ENCODE peak calls at places on chromosomes 13 and 19, in five cellular contexts. One of them, this sample, is unnamed.

GRCh38 chr13:111283457-111283856 is 37.0 kb upstream of the TEX29 start:
- DNase-seq in ovary: no peak
- DNase-seq in endothelial cell of umbilical vein: no peak
- DNase-seq in upper lobe of left lung: no peak
- DNase-seq in testis: no peak
- DNase-seq in this sample: no peak

GRCh38 chr19:52269338-52270261 is at the start of gene ZNF766:
- DNase-seq in ovary: peak; percentile 97
- DNase-seq in endothelial cell of umbilical vein: peak; percentile 95
- DNase-seq in upper lobe of left lung: peak; percentile 97
- DNase-seq in testis: peak; percentile 98
- DNase-seq in this sample: peak; percentile 98

GRCh38 chr13:34086281-34086680 is 268.3 kb downstream of the RFC3 start:
- DNase-seq in ovary: no peak
- DNase-seq in endothelial cell of umbilical vein: no peak
- DNase-seq in upper lobe of left lung: no peak
- DNase-seq in testis: no peak
- DNase-seq in this sample: no peak

GRCh38 chr19:2385053-2385721 is 25.1 kb downstream of the TMPRSS9 start:
- DNase-seq in ovary: no peak
- DNase-seq in endothelial cell of umbilical vein: peak; percentile 18
- DNase-seq in upper lobe of left lung: peak; percentile 30
- DNase-seq in testis: peak; percentile 39
- DNase-seq in this sample: peak; percentile 18

GRCh38 chr19:12668937-12669271 is 2.3 kb downstream of the WDR83 start:
- DNase-seq in ovary: no peak
- DNase-seq in endothelial cell of umbilical vein: no peak
- DNase-seq in upper lobe of left lung: peak; percentile 66
- DNase-seq in testis: peak; percentile 80
- DNase-seq in this sample: peak; percentile 57

GRCh38 chr13:72542241-72542640 is 185.2 kb downstream of the MZT1 start:
- DNase-seq in ovary: no peak
- DNase-seq in endothelial cell of umbilical vein: no peak
- DNase-seq in upper lobe of left lung: no peak
- DNase-seq in testis: no peak
- DNase-seq in this sample: no peak

GRCh38 chr19:610801-611505 is 21.3 kb downstream of the HCN2 start:
- DNase-seq in ovary: peak; percentile 64
- DNase-seq in endothelial cell of umbilical vein: no peak
- DNase-seq in upper lobe of left lung: peak; percentile 23
- DNase-seq in testis: peak; percentile 67
- DNase-seq in this sample: peak; percentile 39

GRCh38 chr19:19422156-19422555 is 16.7 kb downstream of the GATAD2A start:
- DNase-seq in ovary: no peak
- DNase-seq in endothelial cell of umbilical vein: no peak
- DNase-seq in upper lobe of left lung: no peak
- DNase-seq in testis: no peak
- DNase-seq in this sample: no peak

GRCh38 chr13:113176292-113176691 is 17.8 kb downstream of the PROZ start:
- DNase-seq in ovary: no peak
- DNase-seq in endothelial cell of umbilical vein: no peak
- DNase-seq in upper lobe of left lung: no peak
- DNase-seq in testis: no peak
- DNase-seq in this sample: no peak

GRCh38 chr13:112771139-112771876 is 81.5 kb downstream of the ATP11A start:
- DNase-seq in ovary: no peak
- DNase-seq in endothelial cell of umbilical vein: no peak
- DNase-seq in upper lobe of left lung: peak; percentile 37
- DNase-seq in testis: no peak
- DNase-seq in this sample: no peak

GRCh38 chr13:90846956-90847355 is 500.5 kb upstream of the MIR17HG start:
- DNase-seq in ovary: no peak
- DNase-seq in endothelial cell of umbilical vein: no peak
- DNase-seq in upper lobe of left lung: no peak
- DNase-seq in testis: no peak
- DNase-seq in this sample: no peak

GRCh38 chr13:38635030-38635429 is 51.8 kb upstream of the FREM2 start:
- DNase-seq in ovary: no peak
- DNase-seq in endothelial cell of umbilical vein: no peak
- DNase-seq in upper lobe of left lung: no peak
- DNase-seq in testis: no peak
- DNase-seq in this sample: no peak

GRCh38 chr13:98222081-98222554 is 45.0 kb upstream of the RNF113B start:
- DNase-seq in ovary: no peak
- DNase-seq in endothelial cell of umbilical vein: peak; percentile 88
- DNase-seq in upper lobe of left lung: no peak
- DNase-seq in testis: no peak
- DNase-seq in this sample: peak; percentile 88

GRCh38 chr13:21074601-21075302 is 13.4 kb upstream of the LATS2 start:
- DNase-seq in ovary: peak; percentile 49
- DNase-seq in endothelial cell of umbilical vein: peak; percentile 51
- DNase-seq in upper lobe of left lung: peak; percentile 34
- DNase-seq in testis: peak; percentile 46
- DNase-seq in this sample: peak; percentile 35

GRCh38 chr13:101332583-101332982 is 83.7 kb downstream of the NALCN start:
- DNase-seq in ovary: no peak
- DNase-seq in endothelial cell of umbilical vein: no peak
- DNase-seq in upper lobe of left lung: no peak
- DNase-seq in testis: no peak
- DNase-seq in this sample: no peak

GRCh38 chr19:16262618-16263017 is 62.0 kb upstream of the KLF2 start:
- DNase-seq in ovary: no peak
- DNase-seq in endothelial cell of umbilical vein: peak; percentile 40
- DNase-seq in upper lobe of left lung: no peak
- DNase-seq in testis: peak; percentile 78
- DNase-seq in this sample: peak; percentile 88

GRCh38 chr13:71864981-71865857 is 1.8 kb downstream of the DACH1 start:
- DNase-seq in ovary: no peak
- DNase-seq in endothelial cell of umbilical vein: peak; percentile 37
- DNase-seq in upper lobe of left lung: peak; percentile 40
- DNase-seq in testis: peak; percentile 22
- DNase-seq in this sample: peak; percentile 17

GRCh38 chr19:49272204-49272603 is 52.8 kb downstream of the SLC6A16 start:
- DNase-seq in ovary: no peak
- DNase-seq in endothelial cell of umbilical vein: no peak
- DNase-seq in upper lobe of left lung: no peak
- DNase-seq in testis: no peak
- DNase-seq in this sample: no peak

GRCh38 chr19:47195462-47195861 is 35.5 kb downstream of the BBC3 start:
- DNase-seq in ovary: no peak
- DNase-seq in endothelial cell of umbilical vein: no peak
- DNase-seq in upper lobe of left lung: no peak
- DNase-seq in testis: no peak
- DNase-seq in this sample: no peak

GRCh38 chr19:49231389-49231788 is 73.8 kb downstream of the TRPM4 start:
- DNase-seq in ovary: no peak
- DNase-seq in endothelial cell of umbilical vein: no peak
- DNase-seq in upper lobe of left lung: no peak
- DNase-seq in testis: no peak
- DNase-seq in this sample: no peak

GRCh38 chr19:51242881-51243280 is 8.0 kb upstream of the SIGLECL1 start:
- DNase-seq in ovary: no peak
- DNase-seq in endothelial cell of umbilical vein: no peak
- DNase-seq in upper lobe of left lung: no peak
- DNase-seq in testis: no peak
- DNase-seq in this sample: no peak

GRCh38 chr13:98976941-98977340 is 923 bp downstream of the DOCK9 start:
- DNase-seq in ovary: no peak
- DNase-seq in endothelial cell of umbilical vein: peak; percentile 55
- DNase-seq in upper lobe of left lung: no peak
- DNase-seq in testis: no peak
- DNase-seq in this sample: no peak

GRCh38 chr13:105920375-105920774 is 615.1 kb downstream of the EFNB2 start:
- DNase-seq in ovary: no peak
- DNase-seq in endothelial cell of umbilical vein: peak; percentile 15
- DNase-seq in upper lobe of left lung: no peak
- DNase-seq in testis: no peak
- DNase-seq in this sample: no peak

GRCh38 chr13:73608731-73609485 is 525.3 kb downstream of the KLF12 start:
- DNase-seq in ovary: no peak
- DNase-seq in endothelial cell of umbilical vein: no peak
- DNase-seq in upper lobe of left lung: peak; percentile 26
- DNase-seq in testis: no peak
- DNase-seq in this sample: no peak

GRCh38 chr19:36212895-36213294 is 1.6 kb downstream of the ZNF565 start:
- DNase-seq in ovary: no peak
- DNase-seq in endothelial cell of umbilical vein: no peak
- DNase-seq in upper lobe of left lung: no peak
- DNase-seq in testis: no peak
- DNase-seq in this sample: no peak

GRCh38 chr13:26518433-26519084 is 38.9 kb upstream of the WASF3 start:
- DNase-seq in ovary: no peak
- DNase-seq in endothelial cell of umbilical vein: no peak
- DNase-seq in upper lobe of left lung: no peak
- DNase-seq in testis: no peak
- DNase-seq in this sample: no peak

GRCh38 chr13:73702419-73703071 is 431.7 kb downstream of the KLF12 start:
- DNase-seq in ovary: no peak
- DNase-seq in endothelial cell of umbilical vein: no peak
- DNase-seq in upper lobe of left lung: no peak
- DNase-seq in testis: no peak
- DNase-seq in this sample: no peak

GRCh38 chr13:28819748-28820098 is 416 bp upstream of the MTUS2 start:
- DNase-seq in ovary: no peak
- DNase-seq in endothelial cell of umbilical vein: peak; percentile 40
- DNase-seq in upper lobe of left lung: peak; percentile 28
- DNase-seq in testis: peak; percentile 66
- DNase-seq in this sample: peak; percentile 55

GRCh38 chr19:6412111-6412999 is 12.3 kb downstream of the KHSRP start:
- DNase-seq in ovary: peak; percentile 60
- DNase-seq in endothelial cell of umbilical vein: no peak
- DNase-seq in upper lobe of left lung: peak; percentile 35
- DNase-seq in testis: peak; percentile 36
- DNase-seq in this sample: peak; percentile 39

GRCh38 chr19:34306213-34306661 is 51.9 kb downstream of the GARRE1 start:
- DNase-seq in ovary: no peak
- DNase-seq in endothelial cell of umbilical vein: no peak
- DNase-seq in upper lobe of left lung: no peak
- DNase-seq in testis: no peak
- DNase-seq in this sample: peak; percentile 64

GRCh38 chr19:35822579-35822978 is 9.9 kb upstream of the PRODH2 start:
- DNase-seq in ovary: no peak
- DNase-seq in endothelial cell of umbilical vein: no peak
- DNase-seq in upper lobe of left lung: no peak
- DNase-seq in testis: no peak
- DNase-seq in this sample: no peak

DNA sequence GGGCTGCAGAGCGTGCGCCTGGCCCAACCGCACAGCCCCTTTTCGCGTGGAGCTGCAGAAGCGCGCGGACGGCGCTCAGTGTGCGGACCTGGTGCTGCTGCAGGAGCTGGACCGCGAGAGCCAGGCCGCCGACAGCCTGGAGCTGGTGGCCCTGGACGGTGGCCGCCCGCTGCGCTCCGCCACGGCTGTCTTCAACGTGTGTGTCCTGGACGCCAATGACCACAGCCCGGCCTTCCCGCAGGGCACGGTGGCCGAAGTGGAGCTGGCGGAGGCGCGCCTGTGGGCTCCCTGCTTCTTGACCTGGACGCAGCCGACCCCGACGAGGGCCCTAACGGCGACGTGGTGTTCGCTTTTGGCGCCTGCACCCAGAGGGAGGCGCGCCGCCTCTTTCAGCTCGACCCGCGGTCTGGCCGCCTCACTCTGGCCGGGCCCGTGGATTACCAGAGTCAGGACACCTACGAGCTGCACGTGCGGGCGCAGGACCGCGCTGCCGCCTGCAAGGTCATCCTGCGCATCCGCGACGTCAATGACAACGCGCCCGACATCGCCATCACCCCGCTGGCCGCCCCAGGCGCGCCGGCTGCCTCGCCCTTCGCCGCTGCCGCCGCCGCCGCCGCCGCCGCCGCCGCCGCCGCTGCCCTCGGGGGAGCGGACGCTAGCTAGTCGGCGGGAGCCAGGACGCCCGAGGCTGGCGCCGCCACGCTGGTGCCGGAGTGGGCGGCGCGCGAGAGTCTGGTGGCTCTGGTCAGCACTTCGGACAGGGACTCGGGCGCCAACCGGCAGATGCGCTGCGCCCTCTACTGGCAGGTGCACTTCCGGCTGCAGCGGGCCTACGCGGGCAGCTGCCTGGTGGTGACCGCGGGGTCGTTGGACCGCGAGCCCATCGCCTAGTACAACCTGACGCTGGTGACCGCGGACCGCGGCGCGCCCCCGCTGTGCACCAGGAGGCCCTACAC is 172.2 kb downstream of the OLFM4 start:
- DNase-seq in ovary: no peak
- DNase-seq in endothelial cell of umbilical vein: no peak
- DNase-seq in upper lobe of left lung: peak; percentile 38
- DNase-seq in testis: peak; percentile 84
- DNase-seq in this sample: peak; percentile 79
- TF ChIP-seq CTCF in ovary: no peak
- TF ChIP-seq CTCF in endothelial cell of umbilical vein: peak; percentile 41
- TF ChIP-seq CTCF in upper lobe of left lung: no peak
- TF ChIP-seq CTCF in testis: peak; percentile 56
- TF ChIP-seq CTCF in this sample: peak; percentile 61

DNA sequence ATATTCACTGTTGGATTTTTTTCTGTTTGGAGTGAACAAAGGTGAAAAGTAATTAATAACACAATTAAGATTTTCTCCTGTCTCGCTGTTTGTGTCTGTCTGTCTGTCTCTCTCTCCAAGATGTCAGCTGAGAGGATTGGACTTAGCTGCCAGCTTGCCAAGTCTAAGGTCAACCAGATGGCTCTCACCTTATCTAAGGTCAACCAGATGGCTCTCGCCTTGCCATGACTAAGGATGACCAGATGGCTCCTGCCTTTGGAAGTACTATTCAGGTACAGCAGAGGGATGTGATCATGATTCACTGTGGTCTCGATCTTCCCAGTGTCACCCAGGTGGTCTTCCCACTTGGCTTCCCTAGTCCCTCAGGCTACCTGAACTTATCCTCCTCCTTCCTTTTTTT is 1436.4 kb downstream of the UQCRFS1 start:
- DNase-seq in ovary: no peak
- DNase-seq in endothelial cell of umbilical vein: no peak
- DNase-seq in upper lobe of left lung: no peak
- DNase-seq in testis: no peak
- DNase-seq in this sample: no peak
- TF ChIP-seq POLR2A in ovary: no peak
- TF ChIP-seq POLR2A in endothelial cell of umbilical vein: no peak
- TF ChIP-seq POLR2A in upper lobe of left lung: no peak
- TF ChIP-seq POLR2A in testis: no peak
- TF ChIP-seq POLR2A in this sample: no peak

GRCh38 chr19:41530761-41531301 is 45.1 kb upstream of the CEACAM21 start:
- DNase-seq in ovary: no peak
- DNase-seq in endothelial cell of umbilical vein: peak; percentile 84
- DNase-seq in upper lobe of left lung: peak; percentile 57
- DNase-seq in testis: no peak
- DNase-seq in this sample: no peak
- H3K27ac ChIP-seq in ovary: no peak overlapping the region
- H3K27ac ChIP-seq in endothelial cell of umbilical vein: peak overlapping the region; percentile 85
- H3K27ac ChIP-seq in upper lobe of left lung: peak overlapping the region; percentile 92
- H3K27ac ChIP-seq in testis: peak overlapping the region; percentile 55
- H3K27ac ChIP-seq in this sample: peak overlapping the region; percentile 19

DNA sequence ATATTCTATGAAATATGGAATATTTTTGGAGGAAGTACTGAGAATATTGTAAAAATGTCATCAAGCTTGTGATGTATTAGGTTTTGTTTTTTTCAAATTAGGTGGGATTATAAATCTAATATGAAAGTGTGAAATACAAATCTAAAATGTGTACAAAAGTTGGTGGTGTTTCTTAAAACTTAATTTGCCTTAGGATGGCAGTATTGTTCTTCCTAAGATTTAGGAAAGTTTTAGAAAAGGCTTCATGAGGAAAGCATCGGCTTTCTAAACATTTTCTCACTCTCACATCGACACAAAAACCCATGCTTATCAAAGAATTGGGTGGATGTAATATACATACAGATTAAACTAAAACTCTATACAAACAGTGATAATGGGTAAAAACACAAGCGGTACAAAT is 972.0 kb upstream of the PCDH20 start:
- DNase-seq in ovary: no peak
- DNase-seq in endothelial cell of umbilical vein: peak; percentile 11
- DNase-seq in upper lobe of left lung: no peak
- DNase-seq in testis: no peak
- DNase-seq in this sample: no peak
- TF ChIP-seq CTCF in ovary: no peak
- TF ChIP-seq CTCF in endothelial cell of umbilical vein: no peak
- TF ChIP-seq CTCF in upper lobe of left lung: no peak
- TF ChIP-seq CTCF in testis: no peak
- TF ChIP-seq CTCF in this sample: no peak